ENCODE peak calls at places on chromosomes 3 and 15, in seven cellular contexts. E is HuH-7, G is RPMI8226, R is ovary, L is choroid plexus epithelial cell, W is PC-9, O is H54. K is an unnamed sample.

GRCh38 chr15:60074181-60074885 is 70.2 kb downstream of the FOXB1 start:
- DNase-seq in O (no peak), W (no peak), G (no peak), E (no peak), L (peak), R (no peak), K (no peak)

GRCh38 chr15:90565866-90566265 is 36.1 kb downstream of the CRTC3 start:
- DNase-seq in W (no peak), E (no peak), L (no peak), G (no peak), R (no peak), O (no peak), K (no peak)

GRCh38 chr15:55959744-55960143 is 33.7 kb downstream of the NEDD4 start:
- DNase-seq in R (no peak), W (no peak), E (no peak), O (no peak), L (peak), G (no peak), K (no peak)

GRCh38 chr3:118772036-118773030 is 262.3 kb downstream of the IGSF11 start:
- DNase-seq in O (no peak), G (no peak), W (no peak), E (no peak), R (no peak), L (peak), K (no peak)

GRCh38 chr3:115470254-115470653 is 153.1 kb upstream of the GAP43 start:
- DNase-seq in R (no peak), G (no peak), E (no peak), L (no peak), W (no peak), O (no peak), K (no peak)

GRCh38 chr3:149479621-149480325 is 5.3 kb downstream of the TM4SF4 start:
- DNase-seq in L (peak), W (no peak), G (no peak), O (no peak), E (no peak), R (no peak), K (no peak)

GRCh38 chr15:60713096-60714084 is 234.4 kb upstream of the ICE2 start:
- DNase-seq in R (no peak), O (no peak), W (no peak), G (no peak), L (peak), E (no peak), K (no peak)

GRCh38 chr3:49805367-49805782 is 2.3 kb downstream of the INKA1 start:
- DNase-seq in O (no peak), R (peak), G (peak), W (no peak), L (peak), E (no peak), K (peak)

GRCh38 chr3:37100411-37100810 is 74.0 kb downstream of the LRRFIP2 start:
- DNase-seq in E (no peak), W (no peak), O (no peak), L (no peak), G (no peak), R (no peak), K (no peak)

GRCh38 chr15:99507016-99507731 is 58.6 kb upstream of the MEF2A start:
- DNase-seq in G (peak), W (no peak), O (no peak), E (no peak), L (peak), R (peak), K (peak)

GRCh38 chr3:32448686-32449474 is 53.8 kb downstream of the CMTM6 start:
- DNase-seq in O (no peak), L (no peak), E (no peak), G (no peak), R (no peak), W (no peak), K (no peak)

GRCh38 chr15:85744636-85745422 is 49.9 kb downstream of the KLHL25 start:
- DNase-seq in G (no peak), E (no peak), O (no peak), L (no peak), W (no peak), R (no peak), K (no peak)

GRCh38 chr15:62147149-62148013 is 17.7 kb downstream of the C2CD4B start:
- DNase-seq in O (no peak), W (no peak), G (no peak), R (no peak), L (no peak), E (no peak), K (no peak)

GRCh38 chr3:123655400-123655799 is 70.5 kb upstream of the HACD2 start:
- DNase-seq in O (no peak), G (no peak), E (no peak), L (peak), W (no peak), R (no peak), K (no peak)

GRCh38 chr15:79007066-79007465 is 62.2 kb upstream of the CTSH start:
- DNase-seq in L (peak), G (peak), O (no peak), W (no peak), R (no peak), E (peak), K (peak)

GRCh38 chr15:62945063-62945462 is 97.5 kb upstream of the TPM1 start:
- DNase-seq in G (no peak), E (no peak), O (no peak), L (no peak), R (no peak), W (no peak), K (no peak)

GRCh38 chr3:172167892-172168648 is 128.7 kb downstream of the FNDC3B start:
- DNase-seq in L (no peak), W (no peak), E (no peak), R (no peak), G (no peak), O (no peak), K (no peak)

GRCh38 chr15:42394131-42394530 is 34.8 kb downstream of the CAPN3 start:
- DNase-seq in W (no peak), G (no peak), O (no peak), R (no peak), L (no peak), E (no peak), K (no peak)

GRCh38 chr3:9638147-9638546 is 11.2 kb upstream of the MTMR14 start:
- DNase-seq in G (no peak), E (no peak), L (no peak), W (no peak), O (no peak), R (no peak), K (no peak)

GRCh38 chr3:156483961-156484787 is 70.7 kb downstream of the SSR3 start:
- DNase-seq in O (peak), R (no peak), L (peak), E (no peak), G (peak), W (peak), K (peak)

GRCh38 chr3:35857004-35857403 is 217.7 kb downstream of the ARPP21 start:
- DNase-seq in L (no peak), E (no peak), G (peak), W (no peak), R (no peak), O (no peak), K (peak)

K was measured in NAMALWA.